ENCODE peak calls at places on chromosomes 2 and 18, in four cellular contexts. A is HepG2, D is SK-N-SH, M is K562. J is an unnamed sample.

GRCh38 chr2:46645681-46646162 is 166.4 kb downstream of the TMEM247 start:
- DNase-seq in A (no peak), D (no peak), M (peak; percentile 40), J (no peak)

GRCh38 chr18:61199131-61199903 is 133.9 kb upstream of the CDH20 start:
- DNase-seq in A (no peak), D (no peak), M (no peak), J (no peak)

GRCh38 chr2:120984046-120984445 is 248.4 kb downstream of the GLI2 start:
- DNase-seq in D (no peak), M (no peak), A (no peak), J (no peak)

GRCh38 chr2:38039111-38039510 is 36.8 kb downstream of the CYP1B1 start:
- DNase-seq in D (no peak), M (no peak), A (no peak), J (no peak)

GRCh38 chr2:232928564-232929302 is 58.7 kb downstream of the SNORC start:
- DNase-seq in D (no peak), M (no peak), A (no peak), J (no peak)

GRCh38 chr2:14427982-14428567 is 204.4 kb upstream of the LRATD1 start:
- DNase-seq in A (no peak), M (no peak), D (no peak), J (no peak)

GRCh38 chr18:8006979-8007378 is 439.9 kb downstream of the PTPRM start:
- DNase-seq in A (no peak), D (no peak), M (no peak), J (no peak)

GRCh38 chr2:176105727-176106635 is 1.1 kb upstream of the HOXD11 start:
- DNase-seq in A (no peak), M (no peak), D (no peak), J (no peak)

GRCh38 chr2:198545411-198545810 is 741.0 kb downstream of the PLCL1 start:
- DNase-seq in A (no peak), M (no peak), D (no peak), J (no peak)

GRCh38 chr2:195686564-195686963 is 29.5 kb downstream of the SLC39A10 start:
- DNase-seq in D (no peak), M (no peak), A (no peak), J (no peak)

GRCh38 chr2:19933351-19933981 is 31.7 kb upstream of the TTC32 start:
- DNase-seq in M (no peak), A (peak; percentile 74), D (no peak), J (peak; percentile 8)

DNA sequence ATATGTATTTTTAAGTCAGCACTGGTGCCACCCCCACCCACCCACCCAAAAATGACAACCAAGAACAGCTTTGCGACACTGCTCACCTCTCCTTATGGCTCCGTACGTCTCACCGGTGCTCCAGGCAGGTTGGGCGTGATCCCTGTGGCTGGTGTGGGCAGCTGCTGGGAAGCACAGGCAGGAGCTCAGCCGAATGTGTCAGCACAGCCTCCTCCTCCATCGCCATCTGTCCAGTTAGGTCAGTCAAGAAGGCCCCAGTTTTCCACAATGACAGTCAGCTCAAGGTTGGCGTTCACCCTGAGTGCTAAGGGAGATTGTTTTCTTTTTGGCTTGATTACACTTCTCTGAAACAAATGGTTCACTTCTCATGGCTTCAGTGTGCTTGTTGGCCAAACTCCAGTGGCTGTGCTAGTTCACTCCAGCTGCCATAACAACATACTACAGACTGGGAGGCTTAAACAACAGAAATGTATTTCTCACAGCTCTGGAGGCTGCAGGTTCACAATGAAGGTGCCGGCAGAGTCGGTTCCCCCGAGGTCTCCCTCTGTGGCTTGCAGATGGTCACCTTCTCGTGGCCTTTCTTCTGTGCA is 30.2 kb downstream of the AMER3 start:
- DNase-seq in M (no peak), A (no peak), D (no peak), J (no peak)
- TF ChIP-seq NFIC in M (no peak), A (no peak), D (no peak), J (no peak)

DNA sequence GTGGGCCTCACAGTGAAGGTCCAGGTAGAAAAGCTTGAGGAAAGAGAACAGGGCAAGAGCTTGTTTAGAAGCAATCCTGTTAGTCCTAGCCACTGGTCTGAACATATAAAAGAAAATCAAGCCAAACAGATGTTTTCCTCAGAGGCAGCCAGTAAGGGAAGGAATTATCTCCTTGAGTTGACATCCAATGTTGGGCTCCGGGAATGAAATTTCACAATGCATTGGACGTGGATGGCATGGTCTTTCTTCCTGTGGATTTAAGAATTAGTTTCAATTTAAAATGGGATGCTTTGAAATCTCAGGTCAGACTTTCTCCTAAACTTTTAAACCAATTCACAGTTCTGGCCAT is 92.1 kb downstream of the ACKR3 start:
- DNase-seq in A (no peak), M (no peak), D (no peak), J (no peak)
- TF ChIP-seq NFIC in A (no peak), M (no peak), D (no peak), J (no peak)

GRCh38 chr2:73203055-73203681 is 794 bp downstream of the NOTO start:
- DNase-seq in A (no peak), D (peak; percentile 60), M (no peak), J (no peak)
- TF ChIP-seq NFIC in A (no peak), D (no peak), M (no peak), J (no peak)

DNA sequence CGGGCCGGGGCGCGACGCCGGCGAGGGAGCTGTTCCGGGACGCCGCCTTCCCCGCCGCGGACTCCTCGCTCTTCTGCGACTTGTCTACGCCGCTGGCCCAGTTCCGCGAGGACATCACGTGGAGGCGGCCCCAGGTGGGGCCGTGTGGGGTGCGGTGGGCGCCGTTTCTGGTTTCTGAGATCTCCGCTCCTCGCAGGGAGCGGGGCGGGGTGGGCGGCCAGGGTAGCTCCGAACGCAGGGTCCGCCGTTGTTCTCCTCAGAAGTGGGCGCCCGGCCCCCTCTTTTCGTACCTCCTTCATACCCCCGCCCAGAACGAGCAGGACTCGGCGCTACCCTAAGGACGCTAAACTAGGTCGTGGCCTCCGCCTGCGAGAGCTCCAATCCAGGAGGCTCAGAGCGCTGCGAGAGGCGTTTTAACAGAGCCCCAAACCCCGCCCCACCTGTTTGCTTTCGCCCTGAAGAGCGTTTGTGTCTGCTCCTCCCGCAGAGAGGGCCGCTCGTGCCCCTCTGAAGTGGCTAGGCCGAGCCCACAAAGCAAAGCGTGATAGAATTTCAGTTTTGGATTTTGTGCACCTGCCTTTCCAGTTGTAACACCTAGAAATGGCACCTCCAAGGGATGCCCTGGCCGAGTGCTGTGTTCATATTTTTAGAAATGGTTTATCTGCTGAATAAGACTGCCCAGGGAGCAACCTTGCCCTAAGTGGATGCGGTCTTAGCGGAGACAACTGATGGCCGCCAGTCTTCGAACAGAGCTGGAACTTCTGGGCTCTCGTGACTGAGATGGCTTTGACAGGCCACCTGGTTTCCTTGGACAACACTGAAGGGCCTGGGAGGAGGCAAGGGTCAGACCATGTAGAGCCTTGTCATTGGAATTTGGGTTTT is 626 bp downstream of the CAPN10 start:
- DNase-seq in M (peak; percentile 57), A (peak; percentile 58), D (peak; percentile 65), J (no peak)
- TF ChIP-seq NFIC in M (no peak), A (no peak), D (no peak), J (no peak)

DNA sequence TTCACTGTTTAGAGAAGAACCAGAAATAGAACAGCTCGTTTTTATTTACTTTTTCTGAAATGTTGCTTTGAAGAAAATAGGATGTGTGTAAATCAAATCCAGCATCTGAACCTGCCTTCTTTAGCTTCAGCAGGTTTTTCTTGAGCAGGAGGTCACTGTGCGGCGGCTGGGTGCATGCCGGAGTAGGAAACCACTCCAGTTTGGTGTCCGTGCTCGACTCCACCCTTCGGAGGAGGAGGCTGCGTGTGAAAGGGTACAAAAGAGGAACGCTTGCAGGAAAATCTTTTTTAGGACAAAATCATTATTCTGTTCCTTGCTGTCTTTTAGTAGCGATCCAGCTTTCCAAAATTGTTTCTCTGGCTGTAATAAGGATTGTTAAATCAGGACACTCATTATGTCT is 15.3 kb downstream of the NPAS2 start:
- DNase-seq in A (no peak), D (no peak), M (no peak), J (no peak)
- TF ChIP-seq NFIC in A (no peak), D (no peak), M (no peak), J (no peak)

DNA sequence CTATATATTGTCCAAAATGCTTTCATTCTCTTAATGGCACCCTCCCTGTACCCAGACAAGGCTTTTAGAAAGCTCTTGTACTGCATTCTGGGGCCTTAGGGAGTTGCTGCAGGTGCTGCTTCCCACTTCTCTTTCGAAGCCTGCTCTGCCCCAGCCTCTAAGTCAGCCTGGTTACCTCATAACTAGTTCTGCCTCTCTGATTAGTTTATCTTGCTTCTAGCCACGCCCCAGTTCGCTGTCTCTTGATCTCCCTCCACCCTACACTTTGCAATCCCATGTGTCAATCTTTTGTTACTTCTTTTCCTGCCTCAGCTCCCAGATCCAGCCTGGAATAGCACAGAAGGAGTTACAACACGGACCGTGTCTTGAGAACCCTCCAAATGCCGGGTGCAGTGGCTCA is 13.8 kb upstream of the NCOA1 start:
- DNase-seq in M (peak; percentile 49), D (no peak), A (no peak), J (no peak)
- TF ChIP-seq NFIC in M (no peak), D (no peak), A (no peak), J (no peak)

GRCh38 chr18:80105369-80106167 is 3.5 kb upstream of the ADNP2 start:
- DNase-seq in A (no peak), D (no peak), M (peak; percentile 55), J (peak; percentile 55)

GRCh38 chr18:80104364-80104779 is 4.7 kb upstream of the ADNP2 start:
- DNase-seq in M (peak; percentile 21), D (no peak), A (peak; percentile 30), J (no peak)

GRCh38 chr18:80108122-80108536 is 933 bp upstream of the ADNP2 start:
- DNase-seq in D (no peak), M (no peak), A (no peak), J (no peak)

GRCh38 chr18:80107396-80107795 is 1.7 kb upstream of the ADNP2 start:
- DNase-seq in A (no peak), M (no peak), D (no peak), J (no peak)

GRCh38 chr18:80106482-80107051 is 2.5 kb upstream of the ADNP2 start:
- DNase-seq in D (no peak), A (peak; percentile 80), M (no peak), J (no peak)
- TF ChIP-seq NFIC in D (no peak), A (no peak), M (no peak), J (no peak)

GRCh38 chr2:36380624-36381481 is 25.3 kb downstream of the CRIM1 start:
- DNase-seq in D (peak; percentile 42), A (peak; percentile 99), M (no peak), J (no peak)
- TF ChIP-seq NFIC in D (peak; percentile 88), A (peak; percentile 80), M (no peak), J (no peak)

DNA sequence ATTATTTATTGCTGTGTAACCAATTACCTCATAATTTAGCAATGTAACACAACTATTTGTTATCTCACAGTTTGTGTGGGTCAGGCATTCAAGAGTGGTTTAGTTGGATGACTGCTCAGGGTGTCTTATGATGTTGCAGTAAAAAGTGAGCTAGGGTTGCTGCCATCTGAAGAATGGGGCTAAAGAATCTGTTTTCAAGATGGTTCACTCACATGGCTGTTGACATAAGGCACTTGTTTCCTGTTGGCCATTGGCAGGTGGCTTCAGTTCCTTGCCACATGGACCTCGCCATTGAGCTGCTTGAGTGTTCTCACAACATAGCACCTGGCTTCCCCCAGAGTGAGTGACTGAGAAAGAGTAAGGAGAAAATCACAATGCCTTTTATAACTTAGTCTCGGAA is 123.2 kb downstream of the TMEM17 start:
- DNase-seq in D (no peak), M (no peak), A (no peak), J (no peak)
- TF ChIP-seq NFIC in D (no peak), M (no peak), A (no peak), J (no peak)

DNA sequence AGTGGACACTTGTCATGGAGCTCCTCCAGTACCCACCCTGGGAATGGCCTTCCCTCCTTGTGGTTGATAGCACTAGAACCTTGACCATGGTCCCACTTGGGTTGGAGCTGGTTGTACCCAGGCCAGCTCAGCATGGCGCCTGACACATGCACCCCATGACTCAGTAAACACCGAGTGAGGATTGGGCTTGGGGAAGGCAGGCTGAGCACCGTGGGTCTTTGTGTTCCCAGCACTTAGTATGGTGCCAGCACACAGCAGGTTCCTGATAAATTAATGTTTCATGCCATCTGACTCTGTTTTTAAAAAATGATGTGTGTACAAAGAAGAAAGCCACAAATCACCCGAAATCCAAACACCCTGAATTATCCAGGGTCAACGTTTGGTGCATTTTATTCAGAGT is 69.8 kb downstream of the CIB4 start:
- DNase-seq in M (no peak), A (no peak), D (no peak), J (no peak)
- TF ChIP-seq NFIC in M (no peak), A (no peak), D (no peak), J (no peak)

J was measured in GM12878.